ENCODE peak calls at places on chromosomes 13 and 19, in eight cellular contexts. H is lower leg skin; Q is lung; N is stimulated activated CD4-positive, alpha-beta T cell treated with anti-CD3 and anti-CD28 coated beads, Interleukin-4, amount 100 ng/mL, for 24 hours; V is T-cell; M is iris pigment epithelial cell; R is HT1080; I is HuH-7. B is an unnamed sample.

GRCh38 chr13:81048026-81048461 is 707.1 kb upstream of the SPRY2 start:
- DNase-seq in H (no peak), Q (no peak), N (no peak), V (no peak), M (peak; percentile 7), R (peak; percentile 50), I (no peak), B (no peak)

GRCh38 chr19:49413348-49413747 is 9.9 kb downstream of the PTH2 start:
- DNase-seq in H (no peak), Q (no peak), N (no peak), V (no peak), M (no peak), R (no peak), I (no peak), B (no peak)

GRCh38 chr19:40217921-40218890 is at the start of gene TTC9B:
- DNase-seq in H (no peak), Q (no peak), N (peak; percentile 39), V (peak; percentile 42), M (peak; percentile 13), R (no peak), I (no peak), B (peak; percentile 80)

GRCh38 chr19:16021796-16022195 is 54.5 kb upstream of the TPM4 start:
- DNase-seq in H (no peak), Q (no peak), N (no peak), V (no peak), M (no peak), R (no peak), I (no peak), B (peak; percentile 49)

GRCh38 chr13:27631156-27631555 is 9.5 kb downstream of the POLR1D start:
- DNase-seq in H (no peak), Q (no peak), N (no peak), V (no peak), M (no peak), R (no peak), I (no peak), B (no peak)

GRCh38 chr19:39514840-39515550 is at the start of gene SELENOV:
- DNase-seq in H (no peak), Q (no peak), N (no peak), V (no peak), M (no peak), R (no peak), I (no peak), B (no peak)

GRCh38 chr13:41231786-41232185 is 31.6 kb downstream of the MTRF1 start:
- DNase-seq in H (no peak), Q (peak; percentile 39), N (no peak), V (no peak), M (peak; percentile 41), R (peak; percentile 55), I (no peak), B (no peak)

GRCh38 chr19:999379-999719 is 870 bp upstream of the GRIN3B start:
- DNase-seq in H (no peak), Q (no peak), N (no peak), V (no peak), M (no peak), R (no peak), I (no peak), B (no peak)

GRCh38 chr13:106649495-106649894 is 81.6 kb upstream of the ARGLU1 start:
- DNase-seq in H (no peak), Q (no peak), N (no peak), V (no peak), M (peak; percentile 60), R (peak; percentile 58), I (no peak), B (no peak)

GRCh38 chr13:64749301-64749700 is 2480.8 kb downstream of the PCDH9 start:
- DNase-seq in H (no peak), Q (no peak), N (no peak), V (no peak), M (no peak), R (no peak), I (no peak), B (no peak)

GRCh38 chr13:102688306-102688973 is 6.4 kb downstream of the METTL21C start:
- DNase-seq in H (no peak), Q (no peak), N (no peak), V (no peak), M (no peak), R (no peak), I (no peak), B (no peak)

GRCh38 chr19:16249826-16250434 is 52.2 kb downstream of the AP1M1 start:
- DNase-seq in H (no peak), Q (no peak), N (no peak), V (no peak), M (peak; percentile 17), R (no peak), I (no peak), B (no peak)

GRCh38 chr19:4910594-4911273 is 1.4 kb downstream of the UHRF1 start:
- DNase-seq in H (no peak), Q (no peak), N (no peak), V (no peak), M (peak; percentile 75), R (peak; percentile 43), I (no peak), B (peak; percentile 68)

GRCh38 chr19:40778865-40779284 is 828 bp downstream of the RAB4B start:
- DNase-seq in H (no peak), Q (no peak), N (no peak), V (no peak), M (peak; percentile 63), R (no peak), I (no peak), B (no peak)

GRCh38 chr19:311813-312261 is 20.6 kb upstream of the PLPP2 start:
- DNase-seq in H (no peak), Q (no peak), N (no peak), V (no peak), M (no peak), R (no peak), I (no peak), B (peak; percentile 22)

GRCh38 chr13:25689539-25689938 is 317.8 kb downstream of the ATP8A2 start:
- DNase-seq in H (no peak), Q (no peak), N (no peak), V (no peak), M (no peak), R (no peak), I (no peak), B (no peak)

GRCh38 chr19:3065675-3066357 is 3.5 kb upstream of the TLE5 start:
- DNase-seq in H (no peak), Q (no peak), N (no peak), V (no peak), M (no peak), R (no peak), I (no peak), B (no peak)